ENCODE peak calls at places on chromosomes 2 and 18, in nine cellular contexts. O, D, E, K, U, G, M, C and V are unnamed samples.

GRCh38 chr2:47437287-47437686 is 34.3 kb downstream of the MSH2 start:
- DNase-seq in U (no peak), K (no peak), C (no peak), O (peak; percentile 65), G (no peak), D (peak; percentile 43), E (no peak), M (peak; percentile 72), V (no peak)

GRCh38 chr2:169561364-169561763 is 12.3 kb downstream of the FASTKD1 start:
- DNase-seq in K (no peak), O (no peak), G (no peak), U (no peak), C (peak; percentile 7), M (no peak), E (no peak), D (no peak), V (no peak)

GRCh38 chr2:134361648-134362047 is 107.8 kb downstream of the MGAT5 start:
- DNase-seq in M (no peak), G (no peak), U (no peak), E (no peak), D (no peak), C (no peak), K (no peak), O (no peak), V (no peak)

GRCh38 chr2:147636238-147636887 is 208.5 kb upstream of the ACVR2A start:
- DNase-seq in G (no peak), K (no peak), M (peak; percentile 9), D (peak; percentile 4), U (no peak), E (no peak), O (peak; percentile 89), C (no peak), V (no peak)

GRCh38 chr2:241813080-241813805 is 4.2 kb downstream of the NEU4 start:
- DNase-seq in C (no peak), K (no peak), D (peak; percentile 7), U (no peak), M (peak; percentile 42), E (no peak), O (peak; percentile 9), G (no peak), V (no peak)

GRCh38 chr2:44280869-44281268 is 5.6 kb downstream of the SLC3A1 start:
- DNase-seq in K (no peak), G (no peak), C (no peak), O (no peak), E (no peak), U (no peak), M (no peak), D (no peak), V (no peak)

GRCh38 chr2:170743530-170744239 is 26.5 kb upstream of the ERICH2 start:
- DNase-seq in C (no peak), G (no peak), E (no peak), M (no peak), O (no peak), U (no peak), D (no peak), K (no peak), V (no peak)

GRCh38 chr2:37506407-37507068 is 162.1 kb downstream of the QPCT start:
- DNase-seq in C (no peak), U (no peak), E (no peak), M (no peak), D (peak; percentile 6), K (no peak), O (peak; percentile 14), G (no peak), V (no peak)

GRCh38 chr2:161033059-161033660 is 127.1 kb upstream of the TANK start:
- DNase-seq in M (no peak), D (peak; percentile 4), G (no peak), O (no peak), C (no peak), U (no peak), K (no peak), E (no peak), V (no peak)

GRCh38 chr2:109066917-109067828 is 61.8 kb upstream of the SH3RF3 start:
- DNase-seq in C (no peak), E (peak; percentile 9), O (no peak), D (no peak), U (no peak), M (no peak), G (no peak), K (no peak), V (no peak)

GRCh38 chr2:98583516-98583865 is 24.8 kb downstream of the COA5 start:
- DNase-seq in G (no peak), C (no peak), E (no peak), O (no peak), M (no peak), K (no peak), U (no peak), D (no peak), V (no peak)

GRCh38 chr2:201638331-201638730 is 5.0 kb downstream of the TMEM237 start:
- DNase-seq in E (no peak), D (no peak), C (no peak), M (no peak), G (no peak), K (no peak), U (no peak), O (no peak), V (no peak)

GRCh38 chr2:45380131-45380836 is 230.8 kb downstream of the SRBD1 start:
- DNase-seq in K (no peak), E (no peak), O (no peak), D (peak; percentile 15), G (no peak), M (peak; percentile 78), U (no peak), C (no peak), V (no peak)

GRCh38 chr2:42864641-42865280 is 72.4 kb upstream of the HAAO start:
- DNase-seq in M (no peak), G (no peak), O (no peak), U (no peak), K (no peak), E (no peak), D (no peak), C (no peak), V (no peak)

GRCh38 chr2:64792995-64793639 is 139.4 kb upstream of the SERTAD2 start:
- DNase-seq in G (no peak), M (peak; percentile 81), O (no peak), C (no peak), D (no peak), E (no peak), U (no peak), K (no peak), V (no peak)

GRCh38 chr2:17753803-17754663 is at the start of the genes GEN1 and SMC6:
- DNase-seq in O (peak; percentile 91), C (peak; percentile 73), U (peak; percentile 83), K (peak; percentile 90), M (peak; percentile 91), D (peak; percentile 96), E (peak; percentile 96), G (peak; percentile 88), V (peak; percentile 93)

GRCh38 chr2:75460630-75461029 is 100.1 kb downstream of the EVA1A start:
- DNase-seq in E (no peak), K (no peak), U (no peak), M (no peak), G (no peak), C (no peak), O (no peak), D (no peak), V (no peak)

GRCh38 chr2:140797718-140798117 is 1333.1 kb downstream of the LRP1B start:
- DNase-seq in U (no peak), O (no peak), E (no peak), C (no peak), K (no peak), G (no peak), M (no peak), D (no peak), V (no peak)

GRCh38 chr18:75859533-75859932 is 432.0 kb upstream of the SMIM21 start:
- DNase-seq in M (no peak), G (no peak), D (no peak), U (no peak), K (no peak), C (no peak), E (no peak), O (no peak), V (no peak)